ENCODE peak calls at places on chromosomes 3 and 15, in five cellular contexts. One of them, this sample, is unnamed.

GRCh38 chr3:61177450-61177849 is 73.8 kb downstream of the FHIT start:
- DNase-seq in tibial artery: no peak
- DNase-seq in lower leg skin: no peak
- DNase-seq in GM10248: no peak
- DNase-seq in dorsolateral prefrontal cortex: no peak
- DNase-seq in this sample: no peak

GRCh38 chr15:68666812-68667450 is 88.1 kb downstream of the CORO2B start:
- DNase-seq in tibial artery: no peak
- DNase-seq in lower leg skin: no peak
- DNase-seq in GM10248: no peak
- DNase-seq in dorsolateral prefrontal cortex: no peak
- DNase-seq in this sample: no peak

GRCh38 chr3:15616053-15616452 is 14.5 kb downstream of the BTD start:
- DNase-seq in tibial artery: no peak
- DNase-seq in lower leg skin: no peak
- DNase-seq in GM10248: no peak
- DNase-seq in dorsolateral prefrontal cortex: no peak
- DNase-seq in this sample: no peak

GRCh38 chr15:62135532-62136134 is 29.5 kb downstream of the C2CD4B start:
- DNase-seq in tibial artery: no peak
- DNase-seq in lower leg skin: no peak
- DNase-seq in GM10248: no peak
- DNase-seq in dorsolateral prefrontal cortex: no peak
- DNase-seq in this sample: no peak

GRCh38 chr3:187930021-187930420 is 184.8 kb upstream of the BCL6 start:
- DNase-seq in tibial artery: no peak
- DNase-seq in lower leg skin: no peak
- DNase-seq in GM10248: no peak
- DNase-seq in dorsolateral prefrontal cortex: no peak
- DNase-seq in this sample: no peak

GRCh38 chr3:87541711-87542110 is 265.3 kb upstream of the POU1F1 start:
- DNase-seq in tibial artery: no peak
- DNase-seq in lower leg skin: no peak
- DNase-seq in GM10248: no peak
- DNase-seq in dorsolateral prefrontal cortex: no peak
- DNase-seq in this sample: no peak

GRCh38 chr15:85690546-85691226 is 104.0 kb downstream of the KLHL25 start:
- DNase-seq in tibial artery: no peak
- DNase-seq in lower leg skin: no peak
- DNase-seq in GM10248: peak; percentile 51
- DNase-seq in dorsolateral prefrontal cortex: no peak
- DNase-seq in this sample: no peak

GRCh38 chr15:63089260-63090043 is 32.2 kb upstream of the LACTB start:
- DNase-seq in tibial artery: no peak
- DNase-seq in lower leg skin: no peak
- DNase-seq in GM10248: no peak
- DNase-seq in dorsolateral prefrontal cortex: no peak
- DNase-seq in this sample: peak; percentile 58

GRCh38 chr3:71916747-71917369 is 131.9 kb upstream of the PROK2 start:
- DNase-seq in tibial artery: peak; percentile 51
- DNase-seq in lower leg skin: no peak
- DNase-seq in GM10248: no peak
- DNase-seq in dorsolateral prefrontal cortex: peak; percentile 50
- DNase-seq in this sample: no peak

GRCh38 chr3:53811143-53811915 is 34.9 kb downstream of the CHDH start:
- DNase-seq in tibial artery: no peak
- DNase-seq in lower leg skin: no peak
- DNase-seq in GM10248: no peak
- DNase-seq in dorsolateral prefrontal cortex: no peak
- DNase-seq in this sample: peak; percentile 6

GRCh38 chr15:36888018-36888992 is 212.0 kb downstream of the MEIS2 start:
- DNase-seq in tibial artery: no peak
- DNase-seq in lower leg skin: no peak
- DNase-seq in GM10248: no peak
- DNase-seq in dorsolateral prefrontal cortex: no peak
- DNase-seq in this sample: peak; percentile 18

GRCh38 chr3:185744997-185745843 is 79.6 kb downstream of the IGF2BP2 start:
- DNase-seq in tibial artery: no peak
- DNase-seq in lower leg skin: no peak
- DNase-seq in GM10248: peak; percentile 34
- DNase-seq in dorsolateral prefrontal cortex: no peak
- DNase-seq in this sample: no peak

GRCh38 chr3:188531210-188531609 is 377.3 kb downstream of the LPP start:
- DNase-seq in tibial artery: no peak
- DNase-seq in lower leg skin: no peak
- DNase-seq in GM10248: no peak
- DNase-seq in dorsolateral prefrontal cortex: no peak
- DNase-seq in this sample: no peak

GRCh38 chr15:40693904-40694705 is 869 bp upstream of the RAD51 start:
- DNase-seq in tibial artery: no peak
- DNase-seq in lower leg skin: no peak
- DNase-seq in GM10248: no peak
- DNase-seq in dorsolateral prefrontal cortex: no peak
- DNase-seq in this sample: no peak

GRCh38 chr15:63504979-63505841 is 817 bp downstream of the USP3 start:
- DNase-seq in tibial artery: peak; percentile 58
- DNase-seq in lower leg skin: no peak
- DNase-seq in GM10248: no peak
- DNase-seq in dorsolateral prefrontal cortex: peak; percentile 54
- DNase-seq in this sample: peak; percentile 64

GRCh38 chr3:45537960-45538640 is 56.5 kb upstream of the LIMD1 start:
- DNase-seq in tibial artery: peak; percentile 65
- DNase-seq in lower leg skin: no peak
- DNase-seq in GM10248: no peak
- DNase-seq in dorsolateral prefrontal cortex: no peak
- DNase-seq in this sample: no peak

GRCh38 chr15:65925338-65925737 is 56.0 kb downstream of the RAB11A start:
- DNase-seq in tibial artery: no peak
- DNase-seq in lower leg skin: no peak
- DNase-seq in GM10248: no peak
- DNase-seq in dorsolateral prefrontal cortex: no peak
- DNase-seq in this sample: no peak

GRCh38 chr3:14282706-14283075 is 104.1 kb downstream of the LSM3 start:
- DNase-seq in tibial artery: no peak
- DNase-seq in lower leg skin: no peak
- DNase-seq in GM10248: no peak
- DNase-seq in dorsolateral prefrontal cortex: no peak
- DNase-seq in this sample: no peak

GRCh38 chr15:90988249-90988648 is 6.1 kb downstream of the PRC1 start:
- DNase-seq in tibial artery: no peak
- DNase-seq in lower leg skin: no peak
- DNase-seq in GM10248: no peak
- DNase-seq in dorsolateral prefrontal cortex: no peak
- DNase-seq in this sample: no peak

GRCh38 chr3:71132995-71133730 is 450.4 kb downstream of the FOXP1 start:
- DNase-seq in tibial artery: no peak
- DNase-seq in lower leg skin: no peak
- DNase-seq in GM10248: no peak
- DNase-seq in dorsolateral prefrontal cortex: no peak
- DNase-seq in this sample: no peak

GRCh38 chr15:45646220-45646619 is 11.4 kb downstream of the SQOR start:
- DNase-seq in tibial artery: no peak
- DNase-seq in lower leg skin: no peak
- DNase-seq in GM10248: no peak
- DNase-seq in dorsolateral prefrontal cortex: no peak
- DNase-seq in this sample: no peak

GRCh38 chr3:38473229-38473628 is 19.5 kb downstream of the ACVR2B start:
- DNase-seq in tibial artery: no peak
- DNase-seq in lower leg skin: no peak
- DNase-seq in GM10248: no peak
- DNase-seq in dorsolateral prefrontal cortex: no peak
- DNase-seq in this sample: no peak

GRCh38 chr3:184566441-184567414 is 5.1 kb downstream of the EPHB3 start:
- DNase-seq in tibial artery: no peak
- DNase-seq in lower leg skin: peak; percentile 74
- DNase-seq in GM10248: no peak
- DNase-seq in dorsolateral prefrontal cortex: no peak
- DNase-seq in this sample: peak; percentile 19

GRCh38 chr3:71680588-71680987 is 44.6 kb downstream of the EIF4E3 start:
- DNase-seq in tibial artery: no peak
- DNase-seq in lower leg skin: no peak
- DNase-seq in GM10248: no peak
- DNase-seq in dorsolateral prefrontal cortex: no peak
- DNase-seq in this sample: no peak

GRCh38 chr3:159914421-159914820 is 74.2 kb upstream of the IL12A start:
- DNase-seq in tibial artery: no peak
- DNase-seq in lower leg skin: no peak
- DNase-seq in GM10248: no peak
- DNase-seq in dorsolateral prefrontal cortex: no peak
- DNase-seq in this sample: no peak

GRCh38 chr15:42368096-42368495 is 8.8 kb downstream of the CAPN3 start:
- DNase-seq in tibial artery: no peak
- DNase-seq in lower leg skin: no peak
- DNase-seq in GM10248: no peak
- DNase-seq in dorsolateral prefrontal cortex: no peak
- DNase-seq in this sample: no peak

GRCh38 chr15:42374810-42375209 is 15.5 kb downstream of the CAPN3 start:
- DNase-seq in tibial artery: no peak
- DNase-seq in lower leg skin: no peak
- DNase-seq in GM10248: no peak
- DNase-seq in dorsolateral prefrontal cortex: no peak
- DNase-seq in this sample: no peak

GRCh38 chr15:42373936-42374335 is 14.6 kb downstream of the CAPN3 start:
- DNase-seq in tibial artery: no peak
- DNase-seq in lower leg skin: no peak
- DNase-seq in GM10248: no peak
- DNase-seq in dorsolateral prefrontal cortex: no peak
- DNase-seq in this sample: no peak

GRCh38 chr15:42373274-42373673 is 14.0 kb downstream of the CAPN3 start:
- DNase-seq in tibial artery: no peak
- DNase-seq in lower leg skin: no peak
- DNase-seq in GM10248: no peak
- DNase-seq in dorsolateral prefrontal cortex: no peak
- DNase-seq in this sample: no peak

DNA sequence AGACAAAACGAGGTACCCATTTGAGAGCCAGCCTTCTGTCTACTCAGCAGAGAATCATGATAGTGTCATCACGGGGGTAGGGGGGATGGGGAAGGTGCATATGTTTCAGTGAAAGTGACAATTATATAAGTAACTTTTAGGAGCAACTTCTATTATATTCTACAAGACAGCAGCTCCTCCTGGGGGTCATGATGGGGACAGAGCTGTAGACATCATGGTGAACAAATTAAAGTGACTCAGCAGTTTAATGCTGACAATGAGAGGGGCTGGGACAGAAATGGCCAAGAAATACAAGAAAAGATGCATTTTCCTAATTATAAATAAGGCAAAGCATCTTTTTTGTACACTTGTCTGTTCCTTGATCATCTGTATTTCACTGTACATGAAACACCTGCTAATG is 11.8 kb downstream of the CAPN3 start:
- DNase-seq in tibial artery: no peak
- DNase-seq in lower leg skin: no peak
- DNase-seq in GM10248: no peak
- DNase-seq in dorsolateral prefrontal cortex: no peak
- DNase-seq in this sample: no peak
- TF ChIP-seq CTCF in tibial artery: no peak
- TF ChIP-seq CTCF in lower leg skin: no peak
- TF ChIP-seq CTCF in GM10248: no peak
- TF ChIP-seq CTCF in dorsolateral prefrontal cortex: no peak
- TF ChIP-seq CTCF in this sample: no peak

DNA sequence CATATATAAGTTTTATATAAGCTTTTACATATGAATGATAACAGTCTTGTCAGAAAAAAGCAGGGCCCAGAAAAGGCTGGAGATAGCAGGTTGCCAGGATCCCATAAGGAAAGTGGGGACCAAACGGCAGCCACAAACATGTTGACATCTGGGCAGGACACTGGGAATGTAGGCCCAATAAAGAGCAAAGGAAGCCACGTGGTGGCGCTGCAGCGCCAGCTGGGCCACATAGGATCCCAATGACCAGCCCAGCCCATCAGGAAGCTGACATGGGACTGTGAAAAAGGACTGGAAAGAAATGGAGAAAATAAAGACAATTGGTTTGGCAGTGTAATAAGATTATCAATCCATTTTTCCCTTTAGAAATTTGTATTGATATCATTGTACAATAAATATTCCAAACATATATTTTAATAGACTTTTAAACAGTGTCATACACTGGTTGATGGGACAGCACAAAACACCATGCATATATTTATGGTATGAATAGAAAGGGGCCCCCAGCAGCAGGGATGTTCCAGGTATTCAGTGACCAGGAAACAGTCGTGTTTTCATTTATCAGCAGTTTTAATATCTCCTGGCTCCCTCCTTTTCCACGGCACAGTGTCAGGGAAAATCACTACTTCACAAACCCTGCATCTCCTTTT is 89.0 kb upstream of the STRIT1 start:
- DNase-seq in tibial artery: peak; percentile 61
- DNase-seq in lower leg skin: peak; percentile 39
- DNase-seq in GM10248: peak; percentile 23
- DNase-seq in dorsolateral prefrontal cortex: no peak
- DNase-seq in this sample: peak; percentile 88
- TF ChIP-seq CTCF in tibial artery: peak; percentile 31
- TF ChIP-seq CTCF in lower leg skin: no peak
- TF ChIP-seq CTCF in GM10248: peak; percentile 47
- TF ChIP-seq CTCF in dorsolateral prefrontal cortex: no peak
- TF ChIP-seq CTCF in this sample: peak; percentile 68

DNA sequence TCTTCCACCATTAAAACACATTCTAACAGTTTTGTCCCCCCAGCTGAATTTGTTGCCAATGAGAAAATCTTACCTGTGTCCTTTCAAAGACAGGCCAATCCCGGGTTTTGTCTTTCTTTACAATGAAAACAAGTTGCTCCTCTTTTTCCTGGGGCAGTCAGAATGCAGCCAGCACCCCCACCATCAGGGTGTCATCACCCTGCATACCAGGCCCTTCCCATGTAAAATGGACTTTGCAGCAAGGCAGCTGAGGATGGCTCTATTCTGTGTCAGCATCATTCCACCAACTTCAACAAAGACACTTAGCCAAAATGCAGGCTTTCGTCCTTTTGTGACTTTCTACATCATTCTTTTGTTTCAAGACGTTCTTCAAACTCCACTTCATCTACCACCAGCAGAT is 490.9 kb downstream of the OCA2 start:
- DNase-seq in tibial artery: no peak
- DNase-seq in lower leg skin: no peak
- DNase-seq in GM10248: no peak
- DNase-seq in dorsolateral prefrontal cortex: no peak
- DNase-seq in this sample: no peak
- TF ChIP-seq CTCF in tibial artery: no peak
- TF ChIP-seq CTCF in lower leg skin: no peak
- TF ChIP-seq CTCF in GM10248: no peak
- TF ChIP-seq CTCF in dorsolateral prefrontal cortex: no peak
- TF ChIP-seq CTCF in this sample: no peak

GRCh38 chr3:84318273-84318809 is 640.4 kb upstream of the CADM2 start:
- DNase-seq in tibial artery: no peak
- DNase-seq in lower leg skin: no peak
- DNase-seq in GM10248: no peak
- DNase-seq in dorsolateral prefrontal cortex: no peak
- DNase-seq in this sample: no peak
- TF ChIP-seq CTCF in tibial artery: no peak
- TF ChIP-seq CTCF in lower leg skin: no peak
- TF ChIP-seq CTCF in GM10248: no peak
- TF ChIP-seq CTCF in dorsolateral prefrontal cortex: no peak
- TF ChIP-seq CTCF in this sample: no peak

This sample was measured in glutamatergic neuron.